ENCODE peak calls at places on chromosomes 7 and 10, in four cellular contexts. Z is GF-D8; W is GM12865; T is activated CD4-positive, alpha-beta T cell treated with anti-CD3 and anti-CD28 coated beads, Interleukin-2, amount 50 U/mL, for 48 hours. N is an unnamed sample.

GRCh38 chr7:26090927-26091519 is 61.0 kb upstream of the NFE2L3 start:
- DNase-seq in Z (peak), W (peak), T (no peak), N (peak)

GRCh38 chr7:141752634-141753033 is 11.3 kb upstream of the TAS2R3 start:
- DNase-seq in Z (no peak), W (no peak), T (no peak), N (peak)

GRCh38 chr7:95155965-95156364 is 168.4 kb downstream of the PON1 start:
- DNase-seq in Z (no peak), W (no peak), T (no peak), N (no peak)

GRCh38 chr7:99296471-99296870 is 23.8 kb downstream of the MYH16 start:
- DNase-seq in Z (no peak), W (no peak), T (no peak), N (no peak)

GRCh38 chr10:35928760-35929159 is 286.7 kb upstream of the FZD8 start:
- DNase-seq in Z (no peak), W (no peak), T (no peak), N (no peak)

GRCh38 chr7:78803471-78803870 is 650.0 kb downstream of the MAGI2 start:
- DNase-seq in Z (no peak), W (no peak), T (no peak), N (no peak)

GRCh38 chr10:78438907-78439809 is 405.5 kb downstream of the RPS24 start:
- DNase-seq in Z (no peak), W (no peak), T (no peak), N (no peak)

GRCh38 chr7:128359939-128360338 is 1.6 kb downstream of the PRRT4 start:
- DNase-seq in Z (no peak), W (no peak), T (no peak), N (no peak)

GRCh38 chr10:3978174-3978573 is 193.2 kb upstream of the KLF6 start:
- DNase-seq in Z (no peak), W (no peak), T (no peak), N (no peak)

GRCh38 chr7:1856966-1857441 is 186.9 kb downstream of the ELFN1 start:
- DNase-seq in Z (no peak), W (no peak), T (no peak), N (no peak)

GRCh38 chr10:114513397-114513796 is 109.1 kb upstream of the AFAP1L2 start:
- DNase-seq in Z (no peak), W (no peak), T (no peak), N (no peak)

GRCh38 chr7:141575164-141575563 is 24.0 kb downstream of the AGK start:
- DNase-seq in Z (no peak), W (no peak), T (no peak), N (no peak)